ENCODE peak calls at places on chromosomes 2 and 18, in four cellular contexts. One of them, this sample, is unnamed.

GRCh38 chr2:51420521-51420920 is 388.6 kb upstream of the NRXN1 start:
- DNase-seq in AML-193: no peak
- DNase-seq in NCI-H460: no peak
- DNase-seq in tibial artery: no peak
- DNase-seq in this sample: no peak

GRCh38 chr2:236654496-236654895 is 84.9 kb downstream of the ACKR3 start:
- DNase-seq in AML-193: no peak
- DNase-seq in NCI-H460: no peak
- DNase-seq in tibial artery: no peak
- DNase-seq in this sample: no peak

GRCh38 chr2:232085179-232085578 is 123.7 kb downstream of the DIS3L2 start:
- DNase-seq in NCI-H460: no peak
- DNase-seq in AML-193: no peak
- DNase-seq in tibial artery: no peak
- DNase-seq in this sample: no peak

GRCh38 chr2:118769707-118770400 is 77.6 kb downstream of the EN1 start:
- DNase-seq in NCI-H460: no peak
- DNase-seq in tibial artery: no peak
- DNase-seq in AML-193: no peak
- DNase-seq in this sample: no peak

GRCh38 chr2:168577885-168578284 is 121.8 kb downstream of the CERS6 start:
- DNase-seq in NCI-H460: no peak
- DNase-seq in tibial artery: no peak
- DNase-seq in AML-193: no peak
- DNase-seq in this sample: no peak

GRCh38 chr2:240593703-240594451 is 7.3 kb downstream of the CAPN10 start:
- DNase-seq in AML-193: no peak
- DNase-seq in tibial artery: no peak
- DNase-seq in NCI-H460: no peak
- DNase-seq in this sample: no peak

GRCh38 chr18:50297621-50298442 is 10.3 kb upstream of the CXXC1 start:
- DNase-seq in AML-193: peak; percentile 81
- DNase-seq in tibial artery: peak; percentile 65
- DNase-seq in NCI-H460: no peak
- DNase-seq in this sample: peak; percentile 92

GRCh38 chr2:146867472-146867986 is 977.3 kb upstream of the ACVR2A start:
- DNase-seq in NCI-H460: no peak
- DNase-seq in AML-193: no peak
- DNase-seq in tibial artery: no peak
- DNase-seq in this sample: no peak

GRCh38 chr18:527136-527535 is 26.6 kb upstream of the COLEC12 start:
- DNase-seq in AML-193: no peak
- DNase-seq in tibial artery: no peak
- DNase-seq in NCI-H460: no peak
- DNase-seq in this sample: no peak

GRCh38 chr2:237315170-237315880 is 98.6 kb downstream of the COL6A3 start:
- DNase-seq in AML-193: no peak
- DNase-seq in tibial artery: peak; percentile 90
- DNase-seq in NCI-H460: no peak
- DNase-seq in this sample: no peak

GRCh38 chr18:2441544-2441943 is 129.8 kb downstream of the METTL4 start:
- DNase-seq in tibial artery: no peak
- DNase-seq in NCI-H460: no peak
- DNase-seq in AML-193: no peak
- DNase-seq in this sample: no peak

This sample was measured in HL-60.